ENCODE peak calls at places on chromosomes 6 and 20, in seven cellular contexts. One of them, this sample, is unnamed.
A peak's percentile ranks its signal among the peaks of the same experiment; 100 is the strongest.

GRCh38 chr6:56046576-56046975 is 171.2 kb upstream of the BMP5 start:
- DNase-seq in spleen: peak; percentile 70
- DNase-seq in breast epithelium: peak; percentile 59
- DNase-seq in vagina: no peak
- DNase-seq in sigmoid colon: peak; percentile 67
- DNase-seq in H1: no peak
- DNase-seq in transverse colon: peak; percentile 7
- DNase-seq in this sample: no peak

GRCh38 chr20:9323622-9324021 is 190.8 kb upstream of the LAMP5 start:
- DNase-seq in spleen: no peak
- DNase-seq in vagina: no peak
- DNase-seq in H1: peak; percentile 5
- DNase-seq in breast epithelium: no peak
- DNase-seq in transverse colon: no peak
- DNase-seq in sigmoid colon: no peak
- DNase-seq in this sample: no peak

GRCh38 chr6:37624121-37624520 is 73.6 kb downstream of the MDGA1 start:
- DNase-seq in spleen: no peak
- DNase-seq in transverse colon: no peak
- DNase-seq in breast epithelium: no peak
- DNase-seq in sigmoid colon: no peak
- DNase-seq in H1: no peak
- DNase-seq in vagina: no peak
- DNase-seq in this sample: no peak

GRCh38 chr20:2254333-2254732 is 41.5 kb upstream of the TGM3 start:
- DNase-seq in transverse colon: no peak
- DNase-seq in sigmoid colon: no peak
- DNase-seq in H1: no peak
- DNase-seq in breast epithelium: no peak
- DNase-seq in spleen: no peak
- DNase-seq in vagina: no peak
- DNase-seq in this sample: no peak

GRCh38 chr6:42313038-42313437 is 95.4 kb upstream of the MRPS10 start:
- DNase-seq in spleen: no peak
- DNase-seq in transverse colon: no peak
- DNase-seq in vagina: no peak
- DNase-seq in breast epithelium: no peak
- DNase-seq in H1: no peak
- DNase-seq in sigmoid colon: no peak
- DNase-seq in this sample: no peak

GRCh38 chr6:163291622-163292021 is 122.9 kb upstream of the QKI start:
- DNase-seq in breast epithelium: no peak
- DNase-seq in vagina: no peak
- DNase-seq in sigmoid colon: no peak
- DNase-seq in transverse colon: no peak
- DNase-seq in H1: no peak
- DNase-seq in spleen: no peak
- DNase-seq in this sample: no peak

GRCh38 chr6:90146914-90147668 is 149.6 kb downstream of the BACH2 start:
- DNase-seq in vagina: no peak
- DNase-seq in breast epithelium: no peak
- DNase-seq in H1: no peak
- DNase-seq in transverse colon: no peak
- DNase-seq in sigmoid colon: no peak
- DNase-seq in spleen: no peak
- DNase-seq in this sample: no peak

GRCh38 chr6:134826889-134827737 is 122.8 kb downstream of the ALDH8A1 start:
- DNase-seq in sigmoid colon: peak; percentile 89
- DNase-seq in transverse colon: peak; percentile 23
- DNase-seq in vagina: peak; percentile 95
- DNase-seq in spleen: no peak
- DNase-seq in breast epithelium: peak; percentile 62
- DNase-seq in H1: no peak
- DNase-seq in this sample: peak; percentile 89

GRCh38 chr6:27374824-27375612 is 13.5 kb upstream of the ZNF391 start:
- DNase-seq in breast epithelium: peak; percentile 79
- DNase-seq in H1: peak; percentile 66
- DNase-seq in transverse colon: peak; percentile 85
- DNase-seq in vagina: no peak
- DNase-seq in spleen: peak; percentile 93
- DNase-seq in sigmoid colon: peak; percentile 91
- DNase-seq in this sample: peak; percentile 78

GRCh38 chr6:34425498-34426410 is at the start of gene RPS10:
- DNase-seq in H1: peak; percentile 75
- DNase-seq in transverse colon: peak; percentile 94
- DNase-seq in breast epithelium: peak; percentile 90
- DNase-seq in sigmoid colon: peak; percentile 97
- DNase-seq in spleen: peak; percentile 98
- DNase-seq in vagina: peak; percentile 89
- DNase-seq in this sample: peak; percentile 93

GRCh38 chr6:14924126-14925024 is 321.5 kb upstream of the JARID2 start:
- DNase-seq in breast epithelium: no peak
- DNase-seq in H1: no peak
- DNase-seq in transverse colon: no peak
- DNase-seq in spleen: no peak
- DNase-seq in vagina: no peak
- DNase-seq in sigmoid colon: no peak
- DNase-seq in this sample: no peak

DNA sequence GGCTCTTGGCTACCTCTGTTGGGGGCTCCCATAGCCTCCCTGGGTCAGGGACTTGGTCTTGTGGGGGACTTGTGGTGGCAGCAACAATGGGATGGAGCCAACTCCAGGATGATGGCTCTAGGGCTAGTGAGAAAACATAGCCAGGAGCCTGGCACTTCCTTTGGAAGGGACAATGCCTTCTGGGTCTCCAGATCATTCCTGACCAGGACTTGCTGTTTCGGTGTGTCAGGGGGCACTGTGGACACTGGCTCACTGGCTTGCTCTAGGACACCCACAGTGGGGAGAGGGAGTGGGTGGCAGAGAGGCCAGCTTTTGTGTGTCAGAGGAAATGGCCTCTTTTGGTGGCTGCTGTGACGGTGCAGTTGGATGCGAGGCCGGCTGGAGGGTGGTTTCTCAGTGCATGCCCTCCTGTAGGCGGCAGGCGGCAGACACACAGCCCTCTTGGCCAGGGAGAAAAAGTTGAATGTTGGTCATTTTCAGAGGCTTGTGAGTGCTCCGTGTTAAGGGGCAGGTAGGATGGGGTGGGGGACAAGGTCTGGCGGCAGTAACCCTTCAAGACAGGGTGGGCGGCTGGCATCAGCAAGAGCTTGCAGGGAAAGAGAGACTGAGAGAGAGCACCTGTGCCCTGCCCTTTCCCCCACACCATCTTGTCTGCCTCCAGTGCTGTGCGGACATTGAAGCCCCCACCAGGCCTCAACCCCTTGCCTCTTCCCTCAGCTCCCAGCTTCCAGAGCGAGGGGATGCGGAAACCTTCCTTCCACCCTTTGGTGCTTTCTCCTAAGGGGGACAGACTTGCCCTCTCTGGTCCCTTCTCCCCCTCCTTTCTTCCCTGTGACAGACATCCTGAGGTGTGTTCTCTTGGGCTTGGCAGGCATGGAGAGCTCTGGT is 9.2 kb downstream of the VEGFA start:
- DNase-seq in H1: no peak
- DNase-seq in vagina: no peak
- DNase-seq in spleen: no peak
- DNase-seq in sigmoid colon: no peak
- DNase-seq in transverse colon: no peak
- DNase-seq in breast epithelium: no peak
- DNase-seq in this sample: no peak
- H3K36me3 ChIP-seq in H1: peaks cover 72% of the 10 kb centered on the region
- H3K36me3 ChIP-seq in vagina: peaks cover 54% of the 10 kb centered on the region
- H3K36me3 ChIP-seq in spleen: peaks cover 4% of the 10 kb centered on the region
- H3K36me3 ChIP-seq in sigmoid colon: peaks cover 37% of the 10 kb centered on the region
- H3K36me3 ChIP-seq in transverse colon: peaks cover 32% of the 10 kb centered on the region
- H3K36me3 ChIP-seq in breast epithelium: no peaks in the 10 kb centered on the region
- H3K36me3 ChIP-seq in this sample: peaks cover 71% of the 10 kb centered on the region

DNA sequence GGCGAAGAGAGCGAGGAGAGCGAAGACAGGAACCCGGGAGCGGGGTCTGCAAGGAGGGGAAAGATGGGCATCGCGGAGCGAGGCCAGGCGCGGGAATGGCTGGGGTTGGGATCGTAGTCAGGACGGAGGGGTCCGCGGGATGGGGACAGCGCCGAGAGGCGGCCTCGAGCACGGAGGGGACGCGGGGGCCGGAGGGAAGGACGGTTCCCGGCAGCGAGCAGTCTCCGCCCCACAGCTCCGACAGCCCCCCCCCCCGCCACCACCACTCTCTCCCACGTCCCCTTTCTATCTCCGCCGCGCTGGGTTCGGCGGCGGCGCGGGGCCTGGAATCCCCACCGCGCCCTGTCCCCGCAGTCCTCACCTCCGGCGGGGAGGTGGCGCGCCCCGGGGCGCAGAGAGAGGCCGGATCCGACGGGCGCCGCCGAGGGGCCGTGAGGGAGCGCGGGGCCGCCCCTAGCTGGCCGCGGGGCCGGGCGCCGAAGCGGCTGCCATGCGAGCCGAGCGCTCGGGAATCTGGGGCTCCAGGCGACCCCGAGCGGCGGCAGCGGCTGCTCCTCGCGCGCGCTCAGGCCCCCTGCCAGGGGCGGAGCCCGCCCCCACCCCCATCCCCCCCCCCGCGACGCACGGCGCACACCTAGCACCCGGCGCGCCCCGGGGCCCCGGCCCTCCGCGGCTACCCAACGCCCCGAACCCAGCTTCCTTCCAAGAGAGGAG is at the start of gene DLK2:
- DNase-seq in spleen: peak; percentile 81
- DNase-seq in H1: no peak
- DNase-seq in breast epithelium: no peak
- DNase-seq in vagina: no peak
- DNase-seq in sigmoid colon: no peak
- DNase-seq in transverse colon: peak; percentile 11
- DNase-seq in this sample: no peak
- TF ChIP-seq POLR2A in spleen: no peak
- TF ChIP-seq POLR2A in H1: no peak
- TF ChIP-seq POLR2A in breast epithelium: no peak
- TF ChIP-seq POLR2A in vagina: no peak
- TF ChIP-seq POLR2A in sigmoid colon: no peak
- TF ChIP-seq POLR2A in transverse colon: no peak
- TF ChIP-seq POLR2A in this sample: no peak

GRCh38 chr6:53325785-53326184 is 23.0 kb downstream of the ELOVL5 start:
- DNase-seq in transverse colon: no peak
- DNase-seq in sigmoid colon: no peak
- DNase-seq in spleen: no peak
- DNase-seq in breast epithelium: no peak
- DNase-seq in vagina: no peak
- DNase-seq in H1: no peak
- DNase-seq in this sample: no peak

GRCh38 chr6:53327017-53327395 is 21.7 kb downstream of the ELOVL5 start:
- DNase-seq in breast epithelium: no peak
- DNase-seq in transverse colon: no peak
- DNase-seq in spleen: no peak
- DNase-seq in H1: no peak
- DNase-seq in vagina: no peak
- DNase-seq in sigmoid colon: no peak
- DNase-seq in this sample: no peak

GRCh38 chr6:53330137-53330536 is 18.6 kb downstream of the ELOVL5 start:
- DNase-seq in breast epithelium: no peak
- DNase-seq in H1: no peak
- DNase-seq in spleen: no peak
- DNase-seq in sigmoid colon: no peak
- DNase-seq in transverse colon: no peak
- DNase-seq in vagina: no peak
- DNase-seq in this sample: no peak

GRCh38 chr6:53328375-53328774 is 20.4 kb downstream of the ELOVL5 start:
- DNase-seq in breast epithelium: no peak
- DNase-seq in vagina: no peak
- DNase-seq in sigmoid colon: no peak
- DNase-seq in H1: no peak
- DNase-seq in transverse colon: no peak
- DNase-seq in spleen: no peak
- DNase-seq in this sample: no peak

GRCh38 chr6:53326372-53327016 is 22.3 kb downstream of the ELOVL5 start:
- DNase-seq in transverse colon: peak; percentile 33
- DNase-seq in H1: no peak
- DNase-seq in vagina: no peak
- DNase-seq in sigmoid colon: peak; percentile 90
- DNase-seq in breast epithelium: peak; percentile 80
- DNase-seq in spleen: no peak
- DNase-seq in this sample: no peak
- TF ChIP-seq POLR2AphosphoS5 in transverse colon: peak; percentile 63
- TF ChIP-seq POLR2AphosphoS5 in H1: no peak
- TF ChIP-seq POLR2AphosphoS5 in vagina: no peak
- TF ChIP-seq POLR2AphosphoS5 in sigmoid colon: peak; percentile 88
- TF ChIP-seq POLR2AphosphoS5 in breast epithelium: peak; percentile 66
- TF ChIP-seq POLR2AphosphoS5 in spleen: no peak
- TF ChIP-seq POLR2AphosphoS5 in this sample: no peak

GRCh38 chr6:157908369-157909281 is 73.0 kb upstream of the SYNJ2 start:
- DNase-seq in transverse colon: no peak
- DNase-seq in spleen: no peak
- DNase-seq in breast epithelium: no peak
- DNase-seq in sigmoid colon: no peak
- DNase-seq in vagina: no peak
- DNase-seq in H1: no peak
- DNase-seq in this sample: no peak

GRCh38 chr6:157906537-157907061 is 75.1 kb upstream of the SYNJ2 start:
- DNase-seq in vagina: no peak
- DNase-seq in H1: no peak
- DNase-seq in sigmoid colon: no peak
- DNase-seq in breast epithelium: no peak
- DNase-seq in transverse colon: no peak
- DNase-seq in spleen: no peak
- DNase-seq in this sample: no peak

GRCh38 chr6:157907651-157908050 is 74.0 kb upstream of the SYNJ2 start:
- DNase-seq in spleen: no peak
- DNase-seq in sigmoid colon: no peak
- DNase-seq in transverse colon: no peak
- DNase-seq in breast epithelium: no peak
- DNase-seq in vagina: no peak
- DNase-seq in H1: no peak
- DNase-seq in this sample: no peak

GRCh38 chr6:157904999-157905398 is 76.7 kb upstream of the SYNJ2 start:
- DNase-seq in sigmoid colon: no peak
- DNase-seq in spleen: no peak
- DNase-seq in breast epithelium: no peak
- DNase-seq in H1: no peak
- DNase-seq in vagina: no peak
- DNase-seq in transverse colon: no peak
- DNase-seq in this sample: no peak

DNA sequence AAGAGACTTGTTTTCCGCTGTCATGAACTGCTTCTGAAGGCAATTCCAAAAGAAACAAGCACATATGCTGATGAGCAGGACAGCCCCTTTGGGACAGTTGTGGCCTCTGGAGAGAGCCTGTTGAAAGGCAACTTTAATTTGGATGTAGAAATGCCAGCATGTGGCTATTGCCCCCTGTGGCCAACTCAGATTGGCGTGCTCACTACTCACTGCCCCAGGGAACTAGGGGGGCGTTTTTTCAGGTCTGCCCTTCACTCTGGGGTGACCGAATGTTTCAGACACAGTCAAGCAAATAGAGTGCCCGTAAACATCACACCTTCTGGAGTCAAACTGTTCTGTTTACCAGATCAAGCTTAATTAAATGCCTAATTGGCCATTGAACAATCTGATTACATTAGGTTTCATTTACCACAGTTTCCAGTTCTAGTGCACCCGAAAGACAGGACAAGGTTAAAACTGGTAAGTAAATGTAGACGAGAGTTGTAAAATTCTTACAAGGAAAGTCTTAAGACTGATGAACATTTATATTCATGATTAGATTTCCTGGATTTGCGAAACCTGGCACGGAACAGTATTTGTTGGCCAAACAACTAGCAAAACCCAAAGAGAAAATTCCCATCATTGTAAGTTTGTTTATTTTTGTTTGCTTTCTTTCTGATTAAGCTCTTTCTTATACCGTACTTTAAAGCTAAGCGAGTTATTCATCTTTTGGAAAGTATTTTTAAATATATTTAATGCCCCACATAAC is 75.9 kb upstream of the SYNJ2 start:
- DNase-seq in sigmoid colon: no peak
- DNase-seq in transverse colon: no peak
- DNase-seq in breast epithelium: no peak
- DNase-seq in spleen: no peak
- DNase-seq in H1: no peak
- DNase-seq in vagina: no peak
- DNase-seq in this sample: no peak
- H3K36me3 ChIP-seq in sigmoid colon: peaks cover 14% of the 10 kb centered on the region
- H3K36me3 ChIP-seq in transverse colon: peaks cover 34% of the 10 kb centered on the region
- H3K36me3 ChIP-seq in breast epithelium: peaks cover 9% of the 10 kb centered on the region
- H3K36me3 ChIP-seq in spleen: peaks cover 22% of the 10 kb centered on the region
- H3K36me3 ChIP-seq in H1: peaks cover 11% of the 10 kb centered on the region
- H3K36me3 ChIP-seq in vagina: peaks cover 26% of the 10 kb centered on the region
- H3K36me3 ChIP-seq in this sample: peaks cover 68% of the 10 kb centered on the region